ENCODE peak calls at places on chromosomes 11 and 22, in four cellular contexts. J, N, T and X are unnamed samples.

GRCh38 chr11:2909145-2909914 is 19.9 kb downstream of the PHLDA2 start:
- DNase-seq in N (no peak), T (no peak), J (no peak), X (peak)

GRCh38 chr11:111356660-111357048 is 22.4 kb downstream of the POU2AF1 start:
- DNase-seq in J (no peak), N (no peak), T (no peak), X (no peak)

GRCh38 chr22:17779286-17780115 is 5.2 kb upstream of the BID start:
- DNase-seq in N (no peak), T (no peak), J (no peak), X (no peak)

GRCh38 chr11:43959321-43959995 is 17.0 kb downstream of the C11orf96 start:
- DNase-seq in J (no peak), N (no peak), T (no peak), X (peak)

GRCh38 chr11:45554230-45554967 is 111.0 kb downstream of the CHST1 start:
- DNase-seq in N (no peak), J (no peak), T (no peak), X (no peak)

GRCh38 chr22:20982563-20982882 is 426 bp downstream of the LZTR1 start:
- DNase-seq in T (no peak), N (no peak), J (no peak), X (no peak)

GRCh38 chr22:28597665-28598064 is 82.0 kb downstream of the TTC28 start:
- DNase-seq in J (no peak), N (no peak), T (no peak), X (no peak)

GRCh38 chr22:44971651-44972362 is 38.0 kb downstream of the PHF21B start:
- DNase-seq in J (no peak), T (no peak), N (no peak), X (no peak)

GRCh38 chr11:115297330-115297729 is 206.9 kb downstream of the CADM1 start:
- DNase-seq in N (no peak), J (no peak), T (no peak), X (no peak)

GRCh38 chr11:24386551-24387404 is 110.1 kb upstream of the LUZP2 start:
- DNase-seq in J (no peak), N (no peak), T (no peak), X (peak)

GRCh38 chr11:122422707-122423106 is 232.8 kb upstream of the UBASH3B start:
- DNase-seq in J (no peak), N (no peak), T (no peak), X (no peak)

GRCh38 chr11:10818594-10818993 is 9.9 kb upstream of the EIF4G2 start:
- DNase-seq in T (no peak), J (no peak), N (no peak), X (peak)

GRCh38 chr11:120546312-120547205 is 35.0 kb downstream of the GRIK4 start:
- DNase-seq in T (no peak), N (no peak), J (no peak), X (peak)

GRCh38 chr11:14411818-14412217 is 52.8 kb upstream of the RRAS2 start:
- DNase-seq in J (no peak), N (no peak), T (no peak), X (peak)

GRCh38 chr22:42439821-42440674 is 7.8 kb upstream of the NFAM1 start:
- DNase-seq in N (no peak), J (no peak), T (peak), X (peak)

GRCh38 chr22:23772315-23773246 is at the start of gene MMP11:
- DNase-seq in T (no peak), N (no peak), J (peak), X (peak)

GRCh38 chr11:62030071-62030684 is 62.7 kb upstream of the FTH1 start:
- DNase-seq in J (no peak), N (no peak), T (no peak), X (no peak)

GRCh38 chr22:19199479-19199878 is 20.9 kb upstream of the SLC25A1 start:
- DNase-seq in T (no peak), N (no peak), J (no peak), X (no peak)

GRCh38 chr11:115215694-115216615 is 288.3 kb downstream of the CADM1 start:
- DNase-seq in N (no peak), J (no peak), T (no peak), X (no peak)

GRCh38 chr11:96579642-96580041 is 189.8 kb downstream of the JRKL start:
- DNase-seq in J (no peak), N (no peak), T (no peak), X (no peak)

GRCh38 chr11:12084191-12084717 is 26.1 kb upstream of the MICAL2 start:
- DNase-seq in N (no peak), T (no peak), J (no peak), X (no peak)

GRCh38 chr11:117833401-117833891 is 8.9 kb upstream of the FXYD2 start:
- DNase-seq in T (no peak), J (peak), N (no peak), X (no peak)

GRCh38 chr22:46547883-46548244 is 10.4 kb upstream of the CELSR1 start:
- DNase-seq in N (no peak), J (peak), T (no peak), X (peak)

GRCh38 chr22:26383968-26384576 is 45.0 kb upstream of the ASPHD2 start:
- DNase-seq in T (no peak), N (no peak), J (no peak), X (no peak)

GRCh38 chr11:47136921-47137320 is 39.8 kb downstream of the ARFGAP2 start:
- DNase-seq in N (no peak), T (no peak), J (no peak), X (no peak)

GRCh38 chr11:2360081-2360642 is 16.9 kb upstream of the CD81 start:
- DNase-seq in J (no peak), T (no peak), N (no peak), X (no peak)

GRCh38 chr22:35394011-35394312 is 6.0 kb upstream of the MCM5 start:
- DNase-seq in T (no peak), J (no peak), N (no peak), X (no peak)